ENCODE peak calls at places on chromosomes 2 and 18, in nine cellular contexts. X is fibroblast of lung; Q is HFF-Myc; V is NCI-H1694 treated with DMSO at 0.1 percent for 48 hours; N is GM12892; M is IMR-90; W is activated gamma-delta T cell treated with Interleukin-2 at 50 U/mL for 16 hours; G is breast epithelium; I is activated CD4-positive, alpha-beta T cell treated with anti-CD3 and anti-CD28 coated beads for 1 hour. P is an unnamed sample.

GRCh38 chr2:120477198-120477597 is 131.3 kb downstream of the INHBB start:
- DNase-seq in M (no peak), N (no peak), X (no peak), I (no peak), G (no peak), V (no peak), Q (no peak), W (no peak), P (no peak)

GRCh38 chr2:231347081-231347480 is 48.4 kb upstream of the B3GNT7 start:
- DNase-seq in Q (no peak), X (no peak), V (no peak), N (no peak), I (no peak), G (no peak), W (no peak), M (no peak), P (no peak)

GRCh38 chr2:18149660-18150246 is 271.3 kb downstream of the KCNS3 start:
- DNase-seq in G (no peak), W (no peak), X (peak; percentile 75), N (no peak), M (peak; percentile 63), I (no peak), V (peak; percentile 83), Q (no peak), P (peak; percentile 42)

GRCh38 chr18:48866856-48867255 is 83.9 kb downstream of the SMAD7 start:
- DNase-seq in V (no peak), M (no peak), N (no peak), W (no peak), X (no peak), I (no peak), Q (no peak), G (no peak), P (no peak)

GRCh38 chr2:238646281-238646680 is 201.6 kb upstream of the TWIST2 start:
- DNase-seq in N (no peak), W (no peak), Q (no peak), V (no peak), G (no peak), I (no peak), X (no peak), M (no peak), P (no peak)

GRCh38 chr2:112529751-112530150 is 12.5 kb upstream of the POLR1B start:
- DNase-seq in G (no peak), W (no peak), N (no peak), Q (no peak), M (no peak), X (no peak), I (no peak), V (no peak), P (no peak)

GRCh38 chr2:45261746-45262145 is 252.5 kb upstream of the SIX2 start:
- DNase-seq in G (no peak), Q (no peak), I (no peak), M (no peak), W (no peak), X (no peak), N (no peak), V (no peak), P (no peak)

GRCh38 chr2:20050712-20051517 is 513 bp downstream of the LAPTM4A start:
- DNase-seq in V (peak; percentile 23), X (peak; percentile 78), Q (peak; percentile 48), N (no peak), G (peak; percentile 58), M (peak; percentile 65), W (peak; percentile 14), I (no peak), P (peak; percentile 32)

GRCh38 chr2:181916726-181917377 is 25.3 kb downstream of the ITPRID2 start:
- DNase-seq in G (no peak), Q (no peak), X (peak; percentile 67), N (no peak), V (no peak), W (no peak), M (peak; percentile 69), I (no peak), P (no peak)

GRCh38 chr2:2663401-2664036 is 332.4 kb upstream of the MYT1L start:
- DNase-seq in Q (no peak), X (no peak), V (no peak), N (no peak), G (no peak), M (peak; percentile 24), W (no peak), I (no peak), P (no peak)

GRCh38 chr2:53867773-53868172 is 8.0 kb upstream of the GPR75 start:
- DNase-seq in V (no peak), X (no peak), I (no peak), N (no peak), W (no peak), Q (no peak), M (no peak), G (no peak), P (no peak)

GRCh38 chr2:135551356-135551755 is 20.1 kb downstream of the R3HDM1 start:
- DNase-seq in X (no peak), W (no peak), G (no peak), M (no peak), Q (no peak), N (no peak), V (no peak), I (no peak), P (no peak)

P was measured in NCI-H748 treated with DMSO at 0.1 percent for 48 hours.